ENCODE peak calls at places on chromosome 7, in nine cellular contexts. H is upper lobe of left lung, P is A549, R is tibial nerve, X is stomach, K is ovary, G is transverse colon, A is K562, Z is esophagus muscularis mucosa. J is an unnamed sample.

GRCh38 chr7:116522247-116522646 is 2.6 kb upstream of the CAV1 start:
- DNase-seq in H (no peak), P (peak; percentile 80), R (no peak), X (no peak), K (no peak), G (no peak), A (no peak), Z (no peak), J (peak; percentile 10)

GRCh38 chr7:24727165-24728120 is 29.8 kb downstream of the GSDME start:
- DNase-seq in H (no peak), P (no peak), R (no peak), X (no peak), K (no peak), G (no peak), A (no peak), Z (peak; percentile 89), J (no peak)

GRCh38 chr7:22821702-22822485 is 755 bp downstream of the TOMM7 start:
- DNase-seq in H (no peak), P (no peak), R (no peak), X (no peak), K (no peak), G (no peak), A (no peak), Z (no peak), J (no peak)

GRCh38 chr7:14754631-14755030 is 147.9 kb downstream of the DGKB start:
- DNase-seq in H (no peak), P (no peak), R (no peak), X (no peak), K (no peak), G (no peak), A (no peak), Z (no peak), J (no peak)

GRCh38 chr7:134784251-134785049 is 5.0 kb downstream of the CALD1 start:
- DNase-seq in H (no peak), P (no peak), R (no peak), X (no peak), K (no peak), G (no peak), A (no peak), Z (no peak), J (no peak)

GRCh38 chr7:114426824-114427223 is 12.2 kb downstream of the FOXP2 start:
- DNase-seq in H (no peak), P (peak; percentile 41), R (no peak), X (no peak), K (no peak), G (no peak), A (no peak), Z (no peak), J (no peak)

GRCh38 chr7:31074403-31074802 is 22.3 kb downstream of the ADCYAP1R1 start:
- DNase-seq in H (no peak), P (no peak), R (peak; percentile 43), X (no peak), K (no peak), G (no peak), A (no peak), Z (no peak), J (no peak)

GRCh38 chr7:151091431-151091830 is 5.2 kb downstream of the AGAP3 start:
- DNase-seq in H (no peak), P (peak; percentile 56), R (no peak), X (no peak), K (no peak), G (peak; percentile 69), A (peak; percentile 80), Z (no peak), J (no peak)

GRCh38 chr7:23357190-23358093 is 58.3 kb downstream of the MALSU1 start:
- DNase-seq in H (no peak), P (peak; percentile 86), R (no peak), X (no peak), K (no peak), G (no peak), A (peak; percentile 53), Z (no peak), J (peak; percentile 91)

GRCh38 chr7:90570373-90570959 is 25.7 kb upstream of the CDK14 start:
- DNase-seq in H (no peak), P (no peak), R (no peak), X (no peak), K (no peak), G (no peak), A (no peak), Z (no peak), J (no peak)

GRCh38 chr7:23204241-23204640 is 22.4 kb downstream of the NUP42 start:
- DNase-seq in H (no peak), P (no peak), R (no peak), X (no peak), K (no peak), G (no peak), A (no peak), Z (no peak), J (no peak)

GRCh38 chr7:23294549-23295400 is 4.4 kb upstream of the MALSU1 start:
- DNase-seq in H (no peak), P (no peak), R (no peak), X (no peak), K (no peak), G (no peak), A (no peak), Z (no peak), J (peak; percentile 93)

GRCh38 chr7:39948375-39948774 is 1.7 kb upstream of the CDK13 start:
- DNase-seq in H (no peak), P (no peak), R (no peak), X (no peak), K (no peak), G (peak; percentile 16), A (no peak), Z (no peak), J (no peak)

GRCh38 chr7:26555971-26556830 is 264.5 kb downstream of the SNX10 start:
- DNase-seq in H (no peak), P (no peak), R (no peak), X (no peak), K (no peak), G (no peak), A (no peak), Z (no peak), J (no peak)

GRCh38 chr7:155733582-155734444 is 78.5 kb downstream of the SHH start:
- DNase-seq in H (no peak), P (no peak), R (no peak), X (peak; percentile 48), K (no peak), G (no peak), A (no peak), Z (no peak), J (no peak)

GRCh38 chr7:69873512-69873911 is 275.2 kb downstream of the AUTS2 start:
- DNase-seq in H (no peak), P (no peak), R (no peak), X (no peak), K (no peak), G (no peak), A (no peak), Z (no peak), J (no peak)

GRCh38 chr7:69871886-69872592 is 273.8 kb downstream of the AUTS2 start:
- DNase-seq in H (no peak), P (no peak), R (no peak), X (no peak), K (no peak), G (no peak), A (peak; percentile 10), Z (no peak), J (no peak)

GRCh38 chr7:69871213-69871885 is 273.1 kb downstream of the AUTS2 start:
- DNase-seq in H (no peak), P (peak; percentile 60), R (no peak), X (no peak), K (no peak), G (no peak), A (no peak), Z (no peak), J (no peak)

GRCh38 chr7:69864822-69865221 is 266.5 kb downstream of the AUTS2 start:
- DNase-seq in H (no peak), P (no peak), R (no peak), X (no peak), K (no peak), G (no peak), A (no peak), Z (no peak), J (no peak)

GRCh38 chr7:69868921-69869320 is 270.6 kb downstream of the AUTS2 start:
- DNase-seq in H (no peak), P (no peak), R (no peak), X (no peak), K (no peak), G (no peak), A (no peak), Z (no peak), J (no peak)
- TF ChIP-seq EP300 in H (no peak), P (no peak), R (no peak), X (no peak), K (no peak), G (no peak), A (no peak), Z (no peak), J (no peak)

GRCh38 chr7:139576179-139576973 is 52.9 kb downstream of the CLEC2L start:
- DNase-seq in H (no peak), P (no peak), R (no peak), X (peak; percentile 14), K (no peak), G (no peak), A (no peak), Z (no peak), J (no peak)
- TF ChIP-seq EP300 in H (no peak), P (no peak), R (no peak), X (no peak), K (no peak), G (no peak), A (no peak), Z (no peak), J (no peak)

GRCh38 chr7:102029616-102030015 is 212.2 kb downstream of the CUX1 start:
- DNase-seq in H (no peak), P (no peak), R (no peak), X (no peak), K (no peak), G (no peak), A (no peak), Z (no peak), J (no peak)

GRCh38 chr7:102030696-102031095 is 213.3 kb downstream of the CUX1 start:
- DNase-seq in H (no peak), P (no peak), R (no peak), X (no peak), K (no peak), G (no peak), A (no peak), Z (no peak), J (no peak)

GRCh38 chr7:102024769-102025391 is 207.5 kb downstream of the CUX1 start:
- DNase-seq in H (no peak), P (peak; percentile 41), R (no peak), X (no peak), K (no peak), G (peak; percentile 15), A (no peak), Z (no peak), J (peak; percentile 98)

GRCh38 chr7:102024005-102024768 is 206.8 kb downstream of the CUX1 start:
- DNase-seq in H (no peak), P (no peak), R (no peak), X (no peak), K (peak; percentile 41), G (no peak), A (no peak), Z (no peak), J (peak; percentile 10)

GRCh38 chr7:102028206-102028826 is 210.9 kb downstream of the CUX1 start:
- DNase-seq in H (no peak), P (no peak), R (no peak), X (no peak), K (no peak), G (no peak), A (no peak), Z (no peak), J (no peak)
- TF ChIP-seq EP300 in H (no peak), P (no peak), R (no peak), X (no peak), K (no peak), G (no peak), A (no peak), Z (no peak), J (no peak)

GRCh38 chr7:29087840-29088169 is 58.5 kb downstream of the CPVL start:
- DNase-seq in H (no peak), P (no peak), R (no peak), X (no peak), K (no peak), G (no peak), A (no peak), Z (no peak), J (no peak)
- TF ChIP-seq EP300 in H (no peak), P (no peak), R (no peak), X (no peak), K (no peak), G (no peak), A (no peak), Z (no peak), J (no peak)

J was measured in HepG2.